ENCODE peak calls at places on chromosomes 16 and 17, in six cellular contexts. G is fibroblast of pulmonary artery, X is brain microvascular endothelial cell, C is fibroblast of mammary gland, B is ovary, S is retinal pigment epithelial cell. T is an unnamed sample.

GRCh38 chr16:87065781-87066694 is 251.2 kb downstream of the C16orf95 start:
- DNase-seq in C (no peak), B (no peak), G (no peak), X (no peak), S (no peak), T (no peak)

GRCh38 chr17:2707721-2708584 is 3.6 kb downstream of the CLUH start:
- DNase-seq in B (no peak), S (no peak), X (no peak), C (no peak), G (no peak), T (no peak)

GRCh38 chr17:4840893-4841242 is 7.7 kb downstream of the MINK1 start:
- DNase-seq in C (no peak), S (no peak), B (no peak), G (no peak), X (no peak), T (no peak)

GRCh38 chr16:66519482-66519881 is 30.4 kb downstream of the TK2 start:
- DNase-seq in B (no peak), S (no peak), C (no peak), G (no peak), X (no peak), T (no peak)

GRCh38 chr17:9150407-9151090 is 129.2 kb downstream of the NTN1 start:
- DNase-seq in B (no peak), C (no peak), S (no peak), X (peak), G (peak), T (peak)

GRCh38 chr17:67227488-67227887 is 17.5 kb downstream of the HELZ start:
- DNase-seq in B (no peak), G (peak), X (no peak), C (no peak), S (no peak), T (no peak)

GRCh38 chr17:50559674-50560184 is 786 bp upstream of the CACNA1G start:
- DNase-seq in G (peak), B (peak), X (no peak), C (peak), S (no peak), T (peak)

GRCh38 chr17:31733326-31733725 is 125.7 kb downstream of the COPRS start:
- DNase-seq in C (no peak), S (no peak), B (no peak), X (no peak), G (no peak), T (no peak)

GRCh38 chr17:31224366-31224765 is 72.7 kb downstream of the OMG start:
- DNase-seq in B (no peak), S (peak), G (no peak), C (no peak), X (no peak), T (no peak)

GRCh38 chr16:87344931-87345631 is 27.9 kb upstream of the C16orf95 start:
- DNase-seq in G (no peak), B (peak), S (no peak), X (no peak), C (no peak), T (no peak)

GRCh38 chr17:67021718-67022450 is 22.5 kb upstream of the CACNG1 start:
- DNase-seq in B (no peak), G (no peak), C (no peak), X (no peak), S (no peak), T (no peak)

GRCh38 chr17:69672924-69673323 is 258.4 kb downstream of the MAP2K6 start:
- DNase-seq in G (peak), C (peak), S (no peak), X (peak), B (no peak), T (peak)

GRCh38 chr16:31134091-31134571 is 1.4 kb downstream of the PRSS8 start:
- DNase-seq in S (no peak), X (no peak), C (peak), B (no peak), G (no peak), T (no peak)

GRCh38 chr16:51374346-51374745 is 223.3 kb upstream of the SALL1 start:
- DNase-seq in X (peak), G (peak), S (peak), B (no peak), C (peak), T (peak)

GRCh38 chr17:27533068-27533397 is 76.8 kb downstream of the KSR1 start:
- DNase-seq in C (no peak), G (no peak), S (no peak), X (no peak), B (no peak), T (no peak)

GRCh38 chr16:68400924-68401460 is 47.3 kb downstream of the SMPD3 start:
- DNase-seq in X (no peak), C (no peak), G (no peak), S (no peak), B (no peak), T (no peak)

GRCh38 chr16:29876578-29877249 is 13.7 kb upstream of the CDIPT start:
- DNase-seq in S (no peak), B (no peak), G (no peak), X (no peak), C (no peak), T (no peak)

GRCh38 chr17:80770881-80771611 is 220.6 kb upstream of the CHMP6 start:
- DNase-seq in S (no peak), X (no peak), G (no peak), B (no peak), C (no peak), T (no peak)

GRCh38 chr17:53627511-53627910 is 195.2 kb upstream of the KIF2B start:
- DNase-seq in X (no peak), B (no peak), C (peak), G (peak), S (peak), T (peak)

GRCh38 chr17:21239680-21240374 is 13.4 kb downstream of the NATD1 start:
- DNase-seq in X (peak), S (no peak), C (peak), B (no peak), G (peak), T (no peak)

GRCh38 chr17:45287526-45288264 is 25.8 kb upstream of the SPATA32 start:
- DNase-seq in X (no peak), C (no peak), G (no peak), S (no peak), B (no peak), T (no peak)

GRCh38 chr17:4948997-4949320 is 629 bp upstream of the PFN1 start:
- DNase-seq in B (peak), C (peak), S (no peak), X (no peak), G (peak), T (peak)

DNA sequence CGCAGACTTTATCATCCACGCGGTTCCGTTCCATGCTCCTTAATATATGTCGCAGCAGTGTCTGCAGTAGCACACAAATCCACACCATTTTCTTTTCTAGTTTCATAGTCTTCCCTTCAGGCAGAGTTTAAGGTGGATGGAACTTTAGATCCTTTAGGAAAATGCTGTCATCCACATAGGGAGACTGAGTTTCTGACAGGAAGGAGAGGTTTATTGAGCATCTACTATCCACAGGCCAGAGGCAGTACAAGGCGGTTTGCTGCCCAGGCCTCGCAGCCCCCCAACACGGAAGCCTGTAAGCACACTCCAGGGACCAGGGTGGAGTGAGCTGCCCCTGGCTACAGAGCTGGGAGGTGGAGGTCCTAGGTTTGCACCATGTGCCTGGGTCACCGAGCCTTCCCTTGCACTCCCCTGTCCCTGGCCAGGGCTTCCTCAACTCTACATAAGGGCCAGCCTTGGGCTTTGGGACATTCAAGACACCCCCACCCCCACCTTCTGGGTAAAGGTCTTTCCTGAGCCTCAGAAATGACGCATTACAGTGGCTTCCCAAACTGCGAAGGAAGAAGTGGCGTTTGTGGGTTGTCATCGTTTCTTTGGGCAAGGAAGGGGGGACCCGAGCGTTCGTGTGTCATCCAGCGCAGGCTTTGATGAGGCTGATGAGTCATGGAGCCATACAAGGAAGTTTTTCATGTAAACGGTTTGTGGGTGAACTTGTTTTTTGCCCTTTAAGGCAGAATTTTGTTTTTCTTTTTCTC is 146.5 kb upstream of the PLCG2 start:
- DNase-seq in B (no peak), G (peak), S (no peak), X (peak), C (peak), T (peak)
- H3K4me3 ChIP-seq in B (no peak), G (no peak), S (no peak), X (no peak), C (no peak), T (no peak)

GRCh38 chr16:53417011-53417410 is 17.3 kb upstream of the RBL2 start:
- DNase-seq in X (no peak), B (no peak), G (peak), C (peak), S (no peak), T (peak)
- TF ChIP-seq CTCF in X (no peak), B (no peak), G (no peak), C (no peak), S (no peak), T (no peak)

DNA sequence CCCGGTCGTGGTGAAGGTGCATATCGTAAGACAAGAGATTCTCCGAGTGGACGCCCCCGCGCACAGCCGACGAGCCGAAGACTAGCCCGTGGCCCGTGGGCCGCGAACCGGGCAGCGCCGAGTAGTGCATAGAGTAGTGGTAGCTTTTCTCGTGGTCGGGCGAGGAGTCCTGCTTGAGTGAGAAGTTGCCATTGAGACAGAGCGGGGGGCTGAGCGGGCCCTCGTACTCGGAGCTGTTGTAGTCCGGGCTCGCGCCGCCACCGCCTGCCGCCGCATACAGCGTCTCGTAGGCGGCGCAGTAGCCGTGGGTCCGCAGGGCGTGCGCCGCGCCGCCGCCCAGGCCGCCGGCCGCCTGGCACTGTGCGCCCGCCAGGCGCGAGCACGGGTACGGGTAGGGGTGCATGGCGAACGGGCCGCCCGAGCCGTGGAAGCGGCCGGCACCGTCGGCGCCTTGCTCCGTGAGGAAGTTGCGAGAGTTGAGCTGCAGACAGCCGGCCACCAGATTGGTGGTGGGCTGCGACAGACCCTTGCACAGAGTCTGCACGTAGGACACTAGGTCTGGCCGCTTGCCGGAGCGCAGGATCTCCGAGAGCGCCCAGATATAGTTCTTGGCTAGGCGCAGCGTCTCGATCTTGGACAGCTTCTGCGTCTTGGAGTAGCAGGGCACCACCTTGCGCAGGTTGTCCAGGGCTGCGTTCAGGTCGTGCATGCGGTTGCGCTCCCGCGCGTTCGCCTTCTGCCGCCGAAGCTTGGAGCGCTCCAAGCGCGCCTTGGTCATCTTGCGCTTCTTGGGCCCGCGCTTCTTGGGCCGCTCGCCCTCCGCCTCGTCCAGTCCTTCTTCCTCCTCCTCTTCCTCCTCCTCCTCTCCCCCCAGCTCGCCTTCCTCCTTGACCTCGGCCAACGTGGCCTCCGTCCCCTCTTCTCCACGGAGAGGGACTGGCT is 2.0 kb downstream of the NEUROD2 start:
- DNase-seq in G (no peak), S (no peak), B (no peak), C (peak), X (no peak), T (peak)
- H3K4me3 ChIP-seq in G (no peak), S (no peak), B (no peak), C (no peak), X (no peak), T (no peak)

GRCh38 chr17:1473170-1473569 is 17.1 kb upstream of the CRK start:
- DNase-seq in G (no peak), X (no peak), C (no peak), B (no peak), S (no peak), T (no peak)
- TF ChIP-seq CTCF in G (peak), X (peak), C (no peak), B (no peak), S (peak), T (no peak)

GRCh38 chr16:56879276-56879675 is 14.3 kb downstream of the SLC12A3 start:
- DNase-seq in X (no peak), C (no peak), G (no peak), B (no peak), S (no peak), T (no peak)
- H3K4me3 ChIP-seq in X (no peak), C (no peak), G (no peak), B (no peak), S (no peak), T (no peak)

GRCh38 chr17:76783146-76783545 is 45.2 kb downstream of the MFSD11 start:
- DNase-seq in X (no peak), B (no peak), G (no peak), S (no peak), C (no peak), T (no peak)

GRCh38 chr17:76784926-76785325 is 47.0 kb downstream of the MFSD11 start:
- DNase-seq in C (peak), X (no peak), B (no peak), G (no peak), S (no peak), T (no peak)

DNA sequence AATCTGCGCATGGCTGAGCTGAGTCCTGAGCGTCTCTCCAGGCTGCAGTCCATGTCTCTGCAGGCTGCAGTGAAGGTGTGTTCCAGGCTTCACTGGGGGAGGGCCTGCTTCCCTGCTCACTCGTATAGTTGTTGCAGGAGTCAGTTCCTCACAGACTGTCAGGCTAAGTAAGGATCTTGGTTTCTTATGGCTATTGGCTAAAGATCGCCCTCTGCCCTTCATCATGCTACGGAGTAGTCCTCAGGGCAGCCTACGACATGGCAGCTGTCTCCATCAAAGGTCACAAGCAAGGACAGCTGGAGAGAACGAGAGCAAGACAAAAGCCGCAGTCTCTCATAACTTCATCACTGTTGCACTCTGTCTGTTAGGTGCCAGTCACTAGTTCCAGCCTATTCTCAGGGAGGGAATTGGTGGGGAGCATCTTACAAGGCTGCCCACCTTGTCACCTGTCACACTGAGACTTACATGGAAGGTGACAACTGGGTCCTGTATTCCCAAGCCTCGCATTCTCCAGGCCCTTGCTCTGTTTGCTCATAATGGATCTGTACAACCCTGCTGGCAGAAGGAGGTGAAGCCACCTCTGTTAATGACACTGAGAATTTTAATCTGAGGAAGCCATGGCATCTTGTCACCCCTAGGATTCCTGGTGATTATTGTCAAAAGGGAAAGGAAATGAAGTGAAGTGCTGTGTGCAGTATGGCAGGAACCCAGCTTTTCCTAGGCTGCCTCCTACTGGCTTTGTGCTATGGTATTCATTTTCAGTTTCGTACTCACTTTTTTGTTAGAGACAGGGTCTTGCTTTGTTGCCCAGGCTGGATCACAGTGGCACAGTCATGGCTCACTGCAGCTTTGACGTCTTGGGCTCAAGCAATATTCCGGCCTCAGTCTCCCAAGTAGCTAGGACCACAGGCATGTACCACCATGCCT is 43.4 kb downstream of the MFSD11 start:
- DNase-seq in C (no peak), B (no peak), X (no peak), G (no peak), S (no peak), T (no peak)
- TF ChIP-seq CTCF in C (peak), B (no peak), X (peak), G (no peak), S (peak), T (no peak)

GRCh38 chr16:27232061-27232841 is 28.9 kb downstream of the KDM8 start:
- DNase-seq in X (no peak), G (no peak), C (no peak), B (no peak), S (no peak), T (no peak)

GRCh38 chr16:27229891-27230470 is 26.7 kb downstream of the KDM8 start:
- DNase-seq in C (no peak), X (no peak), S (no peak), B (no peak), G (no peak), T (no peak)

GRCh38 chr16:27230562-27230991 is 27.3 kb downstream of the KDM8 start:
- DNase-seq in C (no peak), S (no peak), X (no peak), B (no peak), G (no peak), T (no peak)

GRCh38 chr16:27232875-27233605 is 29.7 kb downstream of the KDM8 start:
- DNase-seq in C (no peak), S (no peak), B (no peak), G (no peak), X (no peak), T (no peak)

GRCh38 chr16:27231692-27232060 is 28.4 kb downstream of the KDM8 start:
- DNase-seq in S (no peak), G (no peak), X (no peak), B (no peak), C (no peak), T (no peak)
- H3K4me3 ChIP-seq in S (no peak), G (no peak), X (no peak), B (no peak), C (no peak), T (no peak)

GRCh38 chr17:74380086-74380958 is 13.0 kb downstream of the GPR142 start:
- DNase-seq in X (no peak), G (no peak), B (no peak), S (no peak), C (no peak), T (no peak)
- TF ChIP-seq CTCF in X (no peak), G (no peak), B (no peak), S (no peak), C (no peak), T (no peak)